ENCODE peak calls at places on chromosome 16, in nine cellular contexts. One of them, this sample, is unnamed. For H3K9me2, the result is how much of the 10 kb centered on the place peaks cover.

GRCh38 chr16:69326172-69326873 is 4.1 kb downstream of the PDF start:
- DNase-seq in GM23338: no peak
- DNase-seq in OCI-LY7: no peak
- DNase-seq in PC-9: no peak
- DNase-seq in MM.1S: no peak
- DNase-seq in Karpas-422: no peak
- DNase-seq in hepatocyte: peak
- DNase-seq in GM23248: no peak
- DNase-seq in HCT116: no peak
- DNase-seq in this sample: no peak

GRCh38 chr16:14232106-14232890 is 161.2 kb downstream of the MRTFB start:
- DNase-seq in HCT116: no peak
- DNase-seq in MM.1S: no peak
- DNase-seq in GM23338: no peak
- DNase-seq in OCI-LY7: no peak
- DNase-seq in PC-9: no peak
- DNase-seq in GM23248: no peak
- DNase-seq in Karpas-422: no peak
- DNase-seq in hepatocyte: no peak
- DNase-seq in this sample: peak

GRCh38 chr16:12315330-12316138 is 339.0 kb downstream of the SNX29 start:
- DNase-seq in OCI-LY7: no peak
- DNase-seq in GM23338: no peak
- DNase-seq in MM.1S: no peak
- DNase-seq in GM23248: no peak
- DNase-seq in HCT116: no peak
- DNase-seq in Karpas-422: no peak
- DNase-seq in hepatocyte: peak
- DNase-seq in PC-9: no peak
- DNase-seq in this sample: peak

GRCh38 chr16:66408181-66409048 is 18.7 kb upstream of the BEAN1 start:
- DNase-seq in GM23248: peak
- DNase-seq in Karpas-422: peak
- DNase-seq in HCT116: peak
- DNase-seq in OCI-LY7: peak
- DNase-seq in hepatocyte: peak
- DNase-seq in PC-9: peak
- DNase-seq in GM23338: peak
- DNase-seq in MM.1S: peak
- DNase-seq in this sample: peak

GRCh38 chr16:2988590-2989099 is 8.4 kb upstream of the PKMYT1 start:
- DNase-seq in MM.1S: no peak
- DNase-seq in GM23248: no peak
- DNase-seq in HCT116: no peak
- DNase-seq in Karpas-422: no peak
- DNase-seq in OCI-LY7: no peak
- DNase-seq in GM23338: no peak
- DNase-seq in hepatocyte: no peak
- DNase-seq in PC-9: no peak
- DNase-seq in this sample: no peak

GRCh38 chr16:4371481-4372314 is at the start of gene VASN:
- DNase-seq in GM23248: peak
- DNase-seq in GM23338: peak
- DNase-seq in hepatocyte: peak
- DNase-seq in OCI-LY7: peak
- DNase-seq in Karpas-422: peak
- DNase-seq in HCT116: peak
- DNase-seq in PC-9: peak
- DNase-seq in MM.1S: no peak
- DNase-seq in this sample: peak

GRCh38 chr16:12971216-12971615 is 69.8 kb downstream of the SHISA9 start:
- DNase-seq in OCI-LY7: no peak
- DNase-seq in MM.1S: no peak
- DNase-seq in hepatocyte: peak
- DNase-seq in PC-9: peak
- DNase-seq in GM23338: no peak
- DNase-seq in GM23248: no peak
- DNase-seq in HCT116: no peak
- DNase-seq in Karpas-422: no peak
- DNase-seq in this sample: peak

GRCh38 chr16:88381820-88382451 is 823 bp upstream of the ZNF469 start:
- DNase-seq in Karpas-422: no peak
- DNase-seq in HCT116: no peak
- DNase-seq in OCI-LY7: no peak
- DNase-seq in MM.1S: no peak
- DNase-seq in PC-9: peak
- DNase-seq in hepatocyte: no peak
- DNase-seq in GM23248: no peak
- DNase-seq in GM23338: peak
- DNase-seq in this sample: no peak

GRCh38 chr16:25950586-25951201 is 258.9 kb downstream of the HS3ST4 start:
- DNase-seq in HCT116: no peak
- DNase-seq in OCI-LY7: no peak
- DNase-seq in Karpas-422: no peak
- DNase-seq in MM.1S: no peak
- DNase-seq in GM23248: no peak
- DNase-seq in GM23338: peak
- DNase-seq in PC-9: no peak
- DNase-seq in hepatocyte: no peak
- DNase-seq in this sample: no peak

GRCh38 chr16:46711106-46711769 is 21.8 kb downstream of the ORC6 start:
- DNase-seq in Karpas-422: no peak
- DNase-seq in GM23248: no peak
- DNase-seq in MM.1S: no peak
- DNase-seq in GM23338: no peak
- DNase-seq in hepatocyte: no peak
- DNase-seq in PC-9: no peak
- DNase-seq in OCI-LY7: no peak
- DNase-seq in HCT116: no peak
- DNase-seq in this sample: no peak

GRCh38 chr16:3135120-3135715 is 389 bp downstream of the ZNF213 start:
- DNase-seq in Karpas-422: peak
- DNase-seq in GM23248: no peak
- DNase-seq in OCI-LY7: no peak
- DNase-seq in hepatocyte: no peak
- DNase-seq in GM23338: no peak
- DNase-seq in PC-9: no peak
- DNase-seq in HCT116: no peak
- DNase-seq in MM.1S: no peak
- DNase-seq in this sample: no peak

GRCh38 chr16:56898847-56899246 is 33.1 kb upstream of the HERPUD1 start:
- DNase-seq in Karpas-422: no peak
- DNase-seq in hepatocyte: no peak
- DNase-seq in GM23248: no peak
- DNase-seq in GM23338: no peak
- DNase-seq in HCT116: no peak
- DNase-seq in PC-9: no peak
- DNase-seq in MM.1S: no peak
- DNase-seq in OCI-LY7: no peak
- DNase-seq in this sample: no peak

GRCh38 chr16:88883117-88883895 is 16.8 kb upstream of the PABPN1L start:
- DNase-seq in MM.1S: no peak
- DNase-seq in GM23248: no peak
- DNase-seq in PC-9: no peak
- DNase-seq in GM23338: no peak
- DNase-seq in hepatocyte: no peak
- DNase-seq in HCT116: no peak
- DNase-seq in OCI-LY7: no peak
- DNase-seq in Karpas-422: no peak
- DNase-seq in this sample: peak

GRCh38 chr16:4410335-4411075 is 5.9 kb downstream of the CORO7 start:
- DNase-seq in hepatocyte: peak
- DNase-seq in GM23338: no peak
- DNase-seq in OCI-LY7: no peak
- DNase-seq in MM.1S: no peak
- DNase-seq in HCT116: no peak
- DNase-seq in Karpas-422: no peak
- DNase-seq in GM23248: peak
- DNase-seq in PC-9: no peak
- DNase-seq in this sample: peak

GRCh38 chr16:74521691-74522090 is 85.2 kb downstream of the GLG1 start:
- DNase-seq in HCT116: no peak
- DNase-seq in hepatocyte: peak
- DNase-seq in Karpas-422: no peak
- DNase-seq in OCI-LY7: no peak
- DNase-seq in GM23338: peak
- DNase-seq in PC-9: no peak
- DNase-seq in GM23248: peak
- DNase-seq in MM.1S: no peak
- DNase-seq in this sample: no peak

GRCh38 chr16:46972429-46972970 is 974 bp downstream of the DNAJA2 start:
- DNase-seq in OCI-LY7: peak
- DNase-seq in MM.1S: peak
- DNase-seq in GM23248: peak
- DNase-seq in GM23338: peak
- DNase-seq in HCT116: no peak
- DNase-seq in hepatocyte: peak
- DNase-seq in Karpas-422: peak
- DNase-seq in PC-9: no peak
- DNase-seq in this sample: peak

GRCh38 chr16:69613283-69614154 is 47.8 kb downstream of the NFAT5 start:
- DNase-seq in GM23248: peak
- DNase-seq in hepatocyte: peak
- DNase-seq in GM23338: no peak
- DNase-seq in MM.1S: no peak
- DNase-seq in HCT116: no peak
- DNase-seq in PC-9: peak
- DNase-seq in Karpas-422: peak
- DNase-seq in OCI-LY7: no peak
- DNase-seq in this sample: peak

GRCh38 chr16:11136600-11136999 is 119.4 kb downstream of the SOCS1 start:
- DNase-seq in hepatocyte: no peak
- DNase-seq in GM23248: peak
- DNase-seq in HCT116: no peak
- DNase-seq in OCI-LY7: no peak
- DNase-seq in Karpas-422: no peak
- DNase-seq in MM.1S: no peak
- DNase-seq in PC-9: peak
- DNase-seq in GM23338: no peak
- DNase-seq in this sample: peak

GRCh38 chr16:53057658-53058057 is 2.9 kb downstream of the CHD9 start:
- DNase-seq in MM.1S: no peak
- DNase-seq in hepatocyte: no peak
- DNase-seq in HCT116: no peak
- DNase-seq in OCI-LY7: no peak
- DNase-seq in GM23248: no peak
- DNase-seq in GM23338: no peak
- DNase-seq in Karpas-422: no peak
- DNase-seq in PC-9: no peak
- DNase-seq in this sample: no peak
- H2AFZ ChIP-seq in MM.1S: no peak
- H2AFZ ChIP-seq in hepatocyte: no peak
- H2AFZ ChIP-seq in HCT116: no peak
- H2AFZ ChIP-seq in OCI-LY7: peak
- H2AFZ ChIP-seq in GM23248: no peak
- H2AFZ ChIP-seq in GM23338: no peak
- H2AFZ ChIP-seq in Karpas-422: no peak
- H2AFZ ChIP-seq in PC-9: no peak
- H2AFZ ChIP-seq in this sample: no peak

GRCh38 chr16:17901309-17901708 is 430.5 kb upstream of the XYLT1 start:
- DNase-seq in Karpas-422: no peak
- DNase-seq in hepatocyte: no peak
- DNase-seq in MM.1S: no peak
- DNase-seq in GM23338: no peak
- DNase-seq in GM23248: no peak
- DNase-seq in PC-9: no peak
- DNase-seq in OCI-LY7: no peak
- DNase-seq in HCT116: no peak
- DNase-seq in this sample: no peak
- H3K9me2 ChIP-seq in Karpas-422: under half
- H3K9me2 ChIP-seq in hepatocyte: under half
- H3K9me2 ChIP-seq in MM.1S: under half
- H3K9me2 ChIP-seq in GM23338: under half
- H3K9me2 ChIP-seq in GM23248: under half
- H3K9me2 ChIP-seq in PC-9: under half
- H3K9me2 ChIP-seq in OCI-LY7: under half
- H3K9me2 ChIP-seq in HCT116: under half
- H3K9me2 ChIP-seq in this sample: under half

DNA sequence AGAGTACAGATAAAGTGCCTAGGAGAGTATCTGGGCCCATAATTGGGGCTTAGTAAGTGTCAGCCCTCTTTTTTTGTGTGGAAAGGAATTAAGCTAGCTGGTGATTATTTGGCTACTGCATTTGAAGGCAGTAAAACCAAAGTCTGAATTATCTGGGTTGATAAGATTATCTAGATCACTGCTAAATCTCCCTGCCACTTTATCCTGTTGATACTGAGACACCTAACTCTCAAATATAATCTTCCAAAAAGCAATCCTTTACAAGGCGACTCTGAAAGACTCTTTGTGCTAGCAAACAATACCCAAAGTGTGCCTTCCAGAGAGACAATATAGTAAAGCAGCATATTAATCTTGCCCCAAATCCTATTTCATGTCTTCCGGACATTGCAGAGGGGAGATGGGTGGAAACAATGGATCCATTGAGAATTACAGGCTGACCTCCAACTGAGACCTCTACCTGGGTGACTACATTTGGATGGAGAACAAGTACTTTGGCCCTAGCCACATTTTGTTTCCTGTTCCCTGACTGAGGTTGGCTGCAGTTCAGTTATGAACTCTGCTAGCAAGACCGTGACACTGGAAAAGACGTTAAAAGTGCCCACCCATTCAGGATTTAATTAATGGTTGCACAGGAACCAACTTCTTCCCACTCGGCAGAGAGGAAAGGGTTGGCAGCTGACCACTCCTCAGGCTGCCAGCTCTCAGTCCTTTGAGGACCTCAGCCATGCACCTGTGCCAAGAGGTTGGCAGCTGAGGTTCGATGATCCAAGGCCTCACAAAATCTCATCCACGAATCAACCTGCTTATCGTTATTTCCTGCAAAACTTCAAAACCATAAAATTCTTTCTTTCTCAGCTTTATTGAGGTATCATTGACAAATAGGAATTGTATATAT is 72.6 kb downstream of the SYCE1L start:
- DNase-seq in GM23248: no peak
- DNase-seq in MM.1S: no peak
- DNase-seq in PC-9: no peak
- DNase-seq in Karpas-422: no peak
- DNase-seq in hepatocyte: no peak
- DNase-seq in OCI-LY7: no peak
- DNase-seq in GM23338: no peak
- DNase-seq in HCT116: no peak
- DNase-seq in this sample: no peak
- H2AFZ ChIP-seq in GM23248: no peak
- H2AFZ ChIP-seq in MM.1S: no peak
- H2AFZ ChIP-seq in PC-9: no peak
- H2AFZ ChIP-seq in Karpas-422: no peak
- H2AFZ ChIP-seq in hepatocyte: no peak
- H2AFZ ChIP-seq in OCI-LY7: no peak
- H2AFZ ChIP-seq in GM23338: no peak
- H2AFZ ChIP-seq in HCT116: no peak
- H2AFZ ChIP-seq in this sample: no peak

GRCh38 chr16:30397776-30398659 is 2.8 kb downstream of the ZNF48 start:
- DNase-seq in GM23248: no peak
- DNase-seq in GM23338: no peak
- DNase-seq in HCT116: no peak
- DNase-seq in Karpas-422: no peak
- DNase-seq in MM.1S: no peak
- DNase-seq in PC-9: no peak
- DNase-seq in OCI-LY7: no peak
- DNase-seq in hepatocyte: no peak
- DNase-seq in this sample: no peak
- H3K9me2 ChIP-seq in GM23248: under half
- H3K9me2 ChIP-seq in GM23338: under half
- H3K9me2 ChIP-seq in HCT116: under half
- H3K9me2 ChIP-seq in Karpas-422: under half
- H3K9me2 ChIP-seq in MM.1S: under half
- H3K9me2 ChIP-seq in PC-9: under half
- H3K9me2 ChIP-seq in OCI-LY7: under half
- H3K9me2 ChIP-seq in hepatocyte: under half
- H3K9me2 ChIP-seq in this sample: under half

GRCh38 chr16:52309761-52310416 is 237.1 kb downstream of the TOX3 start:
- DNase-seq in HCT116: no peak
- DNase-seq in hepatocyte: no peak
- DNase-seq in Karpas-422: no peak
- DNase-seq in MM.1S: no peak
- DNase-seq in PC-9: no peak
- DNase-seq in OCI-LY7: no peak
- DNase-seq in GM23338: peak
- DNase-seq in GM23248: no peak
- DNase-seq in this sample: no peak
- H2AFZ ChIP-seq in HCT116: no peak
- H2AFZ ChIP-seq in hepatocyte: no peak
- H2AFZ ChIP-seq in Karpas-422: no peak
- H2AFZ ChIP-seq in MM.1S: no peak
- H2AFZ ChIP-seq in PC-9: no peak
- H2AFZ ChIP-seq in OCI-LY7: no peak
- H2AFZ ChIP-seq in GM23338: peak
- H2AFZ ChIP-seq in GM23248: no peak
- H2AFZ ChIP-seq in this sample: no peak